ENCODE peak calls at places on chromosomes 11 and 22, in seven cellular contexts. One of them, this sample, is unnamed.

GRCh38 chr22:30586414-30586813 is 5.3 kb downstream of the PES1 start:
- DNase-seq in stimulated activated effector memory CD8-positive, alpha-beta T cell treated with anti-CD3 and anti-CD28 coated beads, Interleukin-12 subunit alpha, Interleukin-12 subunit beta, amount 100 ng/mL, for 72 hours: no peak
- DNase-seq in M059J: no peak
- DNase-seq in GM12891: no peak
- DNase-seq in activated gamma-delta T cell treated with Interleukin-2 at 50 U/mL for 16 hours: no peak
- DNase-seq in globus pallidus: no peak
- DNase-seq in brain microvascular endothelial cell: no peak
- DNase-seq in this sample: no peak

GRCh38 chr11:56910785-56911184 is 77.9 kb upstream of the OR5AK2 start:
- DNase-seq in M059J: peak; percentile 3
- DNase-seq in stimulated activated effector memory CD8-positive, alpha-beta T cell treated with anti-CD3 and anti-CD28 coated beads, Interleukin-12 subunit alpha, Interleukin-12 subunit beta, amount 100 ng/mL, for 72 hours: no peak
- DNase-seq in GM12891: no peak
- DNase-seq in brain microvascular endothelial cell: no peak
- DNase-seq in activated gamma-delta T cell treated with Interleukin-2 at 50 U/mL for 16 hours: no peak
- DNase-seq in globus pallidus: no peak
- DNase-seq in this sample: no peak

GRCh38 chr11:1825039-1825740 is 9.6 kb upstream of the SYT8 start:
- DNase-seq in stimulated activated effector memory CD8-positive, alpha-beta T cell treated with anti-CD3 and anti-CD28 coated beads, Interleukin-12 subunit alpha, Interleukin-12 subunit beta, amount 100 ng/mL, for 72 hours: no peak
- DNase-seq in GM12891: peak; percentile 80
- DNase-seq in brain microvascular endothelial cell: no peak
- DNase-seq in activated gamma-delta T cell treated with Interleukin-2 at 50 U/mL for 16 hours: no peak
- DNase-seq in globus pallidus: no peak
- DNase-seq in M059J: no peak
- DNase-seq in this sample: peak; percentile 29

GRCh38 chr11:94147433-94147845 is 18.8 kb downstream of the PANX1 start:
- DNase-seq in activated gamma-delta T cell treated with Interleukin-2 at 50 U/mL for 16 hours: no peak
- DNase-seq in GM12891: no peak
- DNase-seq in stimulated activated effector memory CD8-positive, alpha-beta T cell treated with anti-CD3 and anti-CD28 coated beads, Interleukin-12 subunit alpha, Interleukin-12 subunit beta, amount 100 ng/mL, for 72 hours: no peak
- DNase-seq in M059J: no peak
- DNase-seq in globus pallidus: no peak
- DNase-seq in brain microvascular endothelial cell: no peak
- DNase-seq in this sample: no peak

GRCh38 chr11:59616396-59616982 is 915 bp upstream of the OSBP start:
- DNase-seq in brain microvascular endothelial cell: no peak
- DNase-seq in activated gamma-delta T cell treated with Interleukin-2 at 50 U/mL for 16 hours: no peak
- DNase-seq in stimulated activated effector memory CD8-positive, alpha-beta T cell treated with anti-CD3 and anti-CD28 coated beads, Interleukin-12 subunit alpha, Interleukin-12 subunit beta, amount 100 ng/mL, for 72 hours: no peak
- DNase-seq in M059J: no peak
- DNase-seq in GM12891: no peak
- DNase-seq in globus pallidus: no peak
- DNase-seq in this sample: no peak

GRCh38 chr11:48024635-48025071 is 44.3 kb downstream of the PTPRJ start:
- DNase-seq in activated gamma-delta T cell treated with Interleukin-2 at 50 U/mL for 16 hours: no peak
- DNase-seq in GM12891: no peak
- DNase-seq in brain microvascular endothelial cell: no peak
- DNase-seq in globus pallidus: no peak
- DNase-seq in stimulated activated effector memory CD8-positive, alpha-beta T cell treated with anti-CD3 and anti-CD28 coated beads, Interleukin-12 subunit alpha, Interleukin-12 subunit beta, amount 100 ng/mL, for 72 hours: no peak
- DNase-seq in M059J: peak; percentile 36
- DNase-seq in this sample: peak; percentile 93

GRCh38 chr11:87645626-87646025 is 529.6 kb downstream of the RAB38 start:
- DNase-seq in activated gamma-delta T cell treated with Interleukin-2 at 50 U/mL for 16 hours: no peak
- DNase-seq in brain microvascular endothelial cell: no peak
- DNase-seq in stimulated activated effector memory CD8-positive, alpha-beta T cell treated with anti-CD3 and anti-CD28 coated beads, Interleukin-12 subunit alpha, Interleukin-12 subunit beta, amount 100 ng/mL, for 72 hours: no peak
- DNase-seq in globus pallidus: no peak
- DNase-seq in M059J: no peak
- DNase-seq in GM12891: no peak
- DNase-seq in this sample: no peak

GRCh38 chr11:72720806-72721205 is 31.4 kb downstream of the ARAP1 start:
- DNase-seq in stimulated activated effector memory CD8-positive, alpha-beta T cell treated with anti-CD3 and anti-CD28 coated beads, Interleukin-12 subunit alpha, Interleukin-12 subunit beta, amount 100 ng/mL, for 72 hours: no peak
- DNase-seq in M059J: no peak
- DNase-seq in activated gamma-delta T cell treated with Interleukin-2 at 50 U/mL for 16 hours: no peak
- DNase-seq in GM12891: no peak
- DNase-seq in brain microvascular endothelial cell: no peak
- DNase-seq in globus pallidus: no peak
- DNase-seq in this sample: no peak

GRCh38 chr11:133536198-133536597 is 3.9 kb upstream of the OPCML start:
- DNase-seq in GM12891: no peak
- DNase-seq in stimulated activated effector memory CD8-positive, alpha-beta T cell treated with anti-CD3 and anti-CD28 coated beads, Interleukin-12 subunit alpha, Interleukin-12 subunit beta, amount 100 ng/mL, for 72 hours: no peak
- DNase-seq in activated gamma-delta T cell treated with Interleukin-2 at 50 U/mL for 16 hours: no peak
- DNase-seq in M059J: no peak
- DNase-seq in brain microvascular endothelial cell: no peak
- DNase-seq in globus pallidus: no peak
- DNase-seq in this sample: no peak

GRCh38 chr22:38317237-38317994 is at the start of gene CSNK1E:
- DNase-seq in M059J: peak; percentile 57
- DNase-seq in stimulated activated effector memory CD8-positive, alpha-beta T cell treated with anti-CD3 and anti-CD28 coated beads, Interleukin-12 subunit alpha, Interleukin-12 subunit beta, amount 100 ng/mL, for 72 hours: peak; percentile 79
- DNase-seq in GM12891: peak; percentile 89
- DNase-seq in globus pallidus: peak; percentile 77
- DNase-seq in activated gamma-delta T cell treated with Interleukin-2 at 50 U/mL for 16 hours: peak; percentile 66
- DNase-seq in brain microvascular endothelial cell: peak; percentile 46
- DNase-seq in this sample: peak; percentile 75

GRCh38 chr11:32439488-32440210 is 4.3 kb upstream of the WT1 start:
- DNase-seq in brain microvascular endothelial cell: no peak
- DNase-seq in GM12891: no peak
- DNase-seq in globus pallidus: no peak
- DNase-seq in M059J: no peak
- DNase-seq in activated gamma-delta T cell treated with Interleukin-2 at 50 U/mL for 16 hours: no peak
- DNase-seq in stimulated activated effector memory CD8-positive, alpha-beta T cell treated with anti-CD3 and anti-CD28 coated beads, Interleukin-12 subunit alpha, Interleukin-12 subunit beta, amount 100 ng/mL, for 72 hours: no peak
- DNase-seq in this sample: no peak

GRCh38 chr11:73520358-73521061 is 77.4 kb downstream of the FAM168A start:
- DNase-seq in M059J: no peak
- DNase-seq in GM12891: no peak
- DNase-seq in brain microvascular endothelial cell: no peak
- DNase-seq in stimulated activated effector memory CD8-positive, alpha-beta T cell treated with anti-CD3 and anti-CD28 coated beads, Interleukin-12 subunit alpha, Interleukin-12 subunit beta, amount 100 ng/mL, for 72 hours: no peak
- DNase-seq in globus pallidus: no peak
- DNase-seq in activated gamma-delta T cell treated with Interleukin-2 at 50 U/mL for 16 hours: no peak
- DNase-seq in this sample: peak; percentile 54

GRCh38 chr11:3109921-3110706 is 52.9 kb upstream of the CARS1 start:
- DNase-seq in stimulated activated effector memory CD8-positive, alpha-beta T cell treated with anti-CD3 and anti-CD28 coated beads, Interleukin-12 subunit alpha, Interleukin-12 subunit beta, amount 100 ng/mL, for 72 hours: peak; percentile 67
- DNase-seq in globus pallidus: no peak
- DNase-seq in activated gamma-delta T cell treated with Interleukin-2 at 50 U/mL for 16 hours: peak; percentile 42
- DNase-seq in M059J: peak; percentile 23
- DNase-seq in GM12891: peak; percentile 77
- DNase-seq in brain microvascular endothelial cell: no peak
- DNase-seq in this sample: peak; percentile 14

GRCh38 chr11:115284766-115285165 is 219.4 kb downstream of the CADM1 start:
- DNase-seq in stimulated activated effector memory CD8-positive, alpha-beta T cell treated with anti-CD3 and anti-CD28 coated beads, Interleukin-12 subunit alpha, Interleukin-12 subunit beta, amount 100 ng/mL, for 72 hours: no peak
- DNase-seq in globus pallidus: no peak
- DNase-seq in activated gamma-delta T cell treated with Interleukin-2 at 50 U/mL for 16 hours: no peak
- DNase-seq in M059J: peak; percentile 61
- DNase-seq in GM12891: no peak
- DNase-seq in brain microvascular endothelial cell: no peak
- DNase-seq in this sample: no peak

GRCh38 chr11:4863893-4864292 is 14.9 kb upstream of the OR51S1 start:
- DNase-seq in M059J: no peak
- DNase-seq in globus pallidus: no peak
- DNase-seq in brain microvascular endothelial cell: no peak
- DNase-seq in GM12891: no peak
- DNase-seq in stimulated activated effector memory CD8-positive, alpha-beta T cell treated with anti-CD3 and anti-CD28 coated beads, Interleukin-12 subunit alpha, Interleukin-12 subunit beta, amount 100 ng/mL, for 72 hours: no peak
- DNase-seq in activated gamma-delta T cell treated with Interleukin-2 at 50 U/mL for 16 hours: no peak
- DNase-seq in this sample: no peak

GRCh38 chr22:20654343-20655208 is 119.3 kb upstream of the SERPIND1 start:
- DNase-seq in GM12891: no peak
- DNase-seq in brain microvascular endothelial cell: no peak
- DNase-seq in activated gamma-delta T cell treated with Interleukin-2 at 50 U/mL for 16 hours: no peak
- DNase-seq in M059J: no peak
- DNase-seq in globus pallidus: no peak
- DNase-seq in stimulated activated effector memory CD8-positive, alpha-beta T cell treated with anti-CD3 and anti-CD28 coated beads, Interleukin-12 subunit alpha, Interleukin-12 subunit beta, amount 100 ng/mL, for 72 hours: peak; percentile 39
- DNase-seq in this sample: no peak

GRCh38 chr22:17368144-17368726 is 1.0 kb upstream of the CECR2 start:
- DNase-seq in stimulated activated effector memory CD8-positive, alpha-beta T cell treated with anti-CD3 and anti-CD28 coated beads, Interleukin-12 subunit alpha, Interleukin-12 subunit beta, amount 100 ng/mL, for 72 hours: no peak
- DNase-seq in activated gamma-delta T cell treated with Interleukin-2 at 50 U/mL for 16 hours: no peak
- DNase-seq in GM12891: no peak
- DNase-seq in globus pallidus: no peak
- DNase-seq in brain microvascular endothelial cell: no peak
- DNase-seq in M059J: no peak
- DNase-seq in this sample: no peak

GRCh38 chr11:115247404-115247803 is 256.8 kb downstream of the CADM1 start:
- DNase-seq in activated gamma-delta T cell treated with Interleukin-2 at 50 U/mL for 16 hours: no peak
- DNase-seq in stimulated activated effector memory CD8-positive, alpha-beta T cell treated with anti-CD3 and anti-CD28 coated beads, Interleukin-12 subunit alpha, Interleukin-12 subunit beta, amount 100 ng/mL, for 72 hours: no peak
- DNase-seq in GM12891: no peak
- DNase-seq in M059J: peak; percentile 50
- DNase-seq in brain microvascular endothelial cell: no peak
- DNase-seq in globus pallidus: no peak
- DNase-seq in this sample: no peak